ENCODE peak calls at places on chromosomes 2 and 18, in eight cellular contexts. V is stomach, Y is esophagus muscularis mucosa, Q is breast epithelium, T is spleen, U is IMR-90, R is uterus, D is right lobe of liver. B is an unnamed sample.
A peak's percentile ranks its signal among the peaks of the same experiment; 100 is the strongest.

GRCh38 chr2:238426568-238427434 is at the start of gene ASB1:
- DNase-seq in D (peak; percentile 79), Y (peak; percentile 94), T (peak; percentile 96), V (peak; percentile 71), U (peak; percentile 85), R (peak; percentile 70), Q (peak; percentile 72), B (peak; percentile 90)

GRCh38 chr2:21438949-21439348 is 315.2 kb downstream of the TDRD15 start:
- DNase-seq in D (no peak), Q (no peak), V (no peak), Y (no peak), T (no peak), R (no peak), U (peak; percentile 92), B (no peak)

GRCh38 chr2:127984551-127984950 is 43.3 kb downstream of the SAP130 start:
- DNase-seq in R (no peak), Q (no peak), Y (no peak), T (no peak), U (peak; percentile 60), V (no peak), D (no peak), B (no peak)

GRCh38 chr2:174972924-174973323 is 32.3 kb downstream of the CHN1 start:
- DNase-seq in D (no peak), Y (no peak), R (no peak), T (no peak), V (no peak), U (peak; percentile 83), Q (no peak), B (no peak)

GRCh38 chr18:78939734-78940260 is 39.8 kb upstream of the SALL3 start:
- DNase-seq in V (no peak), Y (no peak), R (no peak), D (no peak), U (no peak), Q (no peak), T (no peak), B (no peak)

GRCh38 chr2:144356402-144356801 is 163.5 kb downstream of the ZEB2 start:
- DNase-seq in D (no peak), T (no peak), R (no peak), Q (no peak), Y (no peak), V (no peak), U (peak; percentile 11), B (no peak)

GRCh38 chr2:58194451-58194850 is 46.7 kb downstream of the FANCL start:
- DNase-seq in R (no peak), Q (no peak), U (no peak), D (no peak), Y (no peak), T (no peak), V (no peak), B (no peak)

GRCh38 chr2:178296394-178297090 is 102.2 kb downstream of the OSBPL6 start:
- DNase-seq in U (no peak), D (no peak), V (no peak), Y (no peak), R (no peak), Q (peak; percentile 23), T (no peak), B (no peak)

GRCh38 chr18:45014047-45014501 is 333.4 kb downstream of the SETBP1 start:
- DNase-seq in Q (peak; percentile 20), Y (no peak), T (no peak), U (peak; percentile 82), V (no peak), D (no peak), R (peak; percentile 43), B (no peak)

GRCh38 chr2:43958397-43959275 is 37.2 kb downstream of the LRPPRC start:
- DNase-seq in R (no peak), U (no peak), Y (no peak), D (no peak), T (no peak), Q (no peak), V (no peak), B (no peak)

GRCh38 chr2:218281449-218281848 is 10.9 kb downstream of the TMBIM1 start:
- DNase-seq in T (no peak), V (peak; percentile 63), U (no peak), R (no peak), Y (no peak), Q (peak; percentile 62), D (no peak), B (no peak)
- H3K4me1 ChIP-seq in T (peaks cover 52% of the 10 kb centered on the region), V (peaks cover 92% of the 10 kb centered on the region), U (peaks cover 31% of the 10 kb centered on the region), R (peaks cover 34% of the 10 kb centered on the region), Y (peaks cover 58% of the 10 kb centered on the region), Q (peaks cover 52% of the 10 kb centered on the region), D (peaks cover 2% of the 10 kb centered on the region), B (peaks cover 7% of the 10 kb centered on the region)

GRCh38 chr2:11155326-11156059 is at the start of gene SLC66A3:
- DNase-seq in R (no peak), U (peak; percentile 87), T (peak; percentile 97), Q (no peak), Y (peak; percentile 94), D (peak; percentile 63), V (no peak), B (peak; percentile 39)
- TF ChIP-seq POLR2A in R (peak; percentile 90), U (peak; percentile 44), T (peak; percentile 57), Q (no peak), Y (no peak), D (peak; percentile 85), V (no peak), B (peak; percentile 75)

GRCh38 chr18:9943311-9943710 is 29.5 kb downstream of the VAPA start:
- DNase-seq in R (no peak), V (no peak), U (no peak), Q (no peak), D (no peak), Y (no peak), T (no peak), B (no peak)

GRCh38 chr18:9946831-9947230 is 33.0 kb downstream of the VAPA start:
- DNase-seq in D (no peak), R (no peak), U (peak; percentile 34), Y (no peak), Q (no peak), T (no peak), V (no peak), B (no peak)

GRCh38 chr18:9941660-9942059 is 27.8 kb downstream of the VAPA start:
- DNase-seq in D (no peak), V (no peak), T (no peak), U (no peak), Q (no peak), Y (no peak), R (no peak), B (no peak)

GRCh38 chr18:9947248-9947647 is 33.4 kb downstream of the VAPA start:
- DNase-seq in T (no peak), Q (no peak), U (peak; percentile 28), R (no peak), D (no peak), V (no peak), Y (no peak), B (no peak)

GRCh38 chr18:9944805-9945204 is 31.0 kb downstream of the VAPA start:
- DNase-seq in R (no peak), Y (no peak), Q (no peak), V (no peak), U (no peak), T (no peak), D (no peak), B (no peak)
- H3K36me3 ChIP-seq in R (peaks cover 3% of the 10 kb centered on the region), Y (peaks cover 58% of the 10 kb centered on the region), Q (peaks cover 4% of the 10 kb centered on the region), V (peaks cover 77% of the 10 kb centered on the region), U (peaks cover 18% of the 10 kb centered on the region), T (no peaks in the 10 kb centered on the region), D (peaks cover 6% of the 10 kb centered on the region), B (no peaks in the 10 kb centered on the region)

GRCh38 chr18:11985532-11985931 is 4.2 kb downstream of the IMPA2 start:
- DNase-seq in D (no peak), Y (no peak), U (no peak), R (no peak), T (no peak), V (no peak), Q (no peak), B (no peak)
- H3K4me1 ChIP-seq in D (no peaks in the 10 kb centered on the region), Y (peaks cover 69% of the 10 kb centered on the region), U (peaks cover 3% of the 10 kb centered on the region), R (no peaks in the 10 kb centered on the region), T (peaks cover 74% of the 10 kb centered on the region), V (peaks cover 66% of the 10 kb centered on the region), Q (peaks cover 6% of the 10 kb centered on the region), B (no peaks in the 10 kb centered on the region)

GRCh38 chr2:170715932-170716777 is 1.0 kb downstream of the SP5 start:
- DNase-seq in D (no peak), U (no peak), Y (peak; percentile 72), V (peak; percentile 52), Q (no peak), R (no peak), T (no peak), B (peak; percentile 53)

GRCh38 chr2:170712653-170713279 is 2.4 kb upstream of the SP5 start:
- DNase-seq in U (no peak), D (no peak), Y (no peak), Q (no peak), T (no peak), R (peak; percentile 17), V (no peak), B (no peak)

GRCh38 chr2:170713280-170714155 is 1.6 kb upstream of the SP5 start:
- DNase-seq in V (no peak), D (peak; percentile 56), T (no peak), R (no peak), U (no peak), Q (no peak), Y (no peak), B (peak; percentile 59)

GRCh38 chr2:170715062-170715931 is at the start of gene SP5:
- DNase-seq in T (no peak), R (peak; percentile 69), Y (peak; percentile 91), U (peak; percentile 29), V (peak; percentile 86), Q (no peak), D (peak; percentile 80), B (peak; percentile 60)

GRCh38 chr2:170714156-170715061 is 728 bp upstream of the SP5 start:
- DNase-seq in R (peak; percentile 39), T (no peak), U (no peak), Y (peak; percentile 91), Q (no peak), D (peak; percentile 82), V (peak; percentile 78), B (no peak)
- TF ChIP-seq POLR2A in R (peak; percentile 44), T (no peak), U (no peak), Y (no peak), Q (no peak), D (peak; percentile 54), V (no peak), B (no peak)

DNA sequence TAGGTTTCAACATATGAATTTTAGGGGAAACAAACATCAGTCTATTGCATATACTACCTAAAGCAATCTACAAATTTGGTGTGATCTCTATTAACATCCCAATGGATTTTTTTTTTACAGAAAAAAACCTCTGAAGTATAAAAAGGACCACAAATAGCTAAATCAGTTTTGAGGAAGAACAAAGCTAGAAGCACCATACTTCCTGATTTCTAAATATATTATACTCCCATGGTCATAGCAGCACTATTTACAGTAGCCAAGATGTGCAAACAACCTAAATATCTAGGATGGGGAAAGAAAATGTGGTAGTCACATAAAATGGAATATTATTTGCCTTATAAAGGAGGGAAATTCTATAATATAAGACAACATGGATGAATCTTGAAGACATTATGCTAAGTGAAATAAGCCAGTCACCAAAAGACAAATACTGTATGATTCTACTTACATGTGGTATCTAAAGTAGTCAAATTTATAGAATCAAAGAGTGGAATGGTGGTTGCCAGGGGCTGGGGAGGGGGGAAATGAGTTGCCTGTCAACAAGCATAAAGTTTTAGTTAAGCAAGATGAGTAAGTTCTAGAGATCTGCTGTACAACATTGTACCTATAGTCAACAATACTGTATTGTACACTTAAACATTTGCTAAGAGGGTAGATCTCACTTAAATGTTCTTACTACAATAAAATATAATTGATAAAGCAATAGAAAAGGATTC is 17.6 kb upstream of the CASP8 start:
- DNase-seq in T (no peak), Y (peak; percentile 37), Q (no peak), D (no peak), R (no peak), U (no peak), V (no peak), B (no peak)
- H3K36me3 ChIP-seq in T (no peaks in the 10 kb centered on the region), Y (no peaks in the 10 kb centered on the region), Q (no peaks in the 10 kb centered on the region), D (no peaks in the 10 kb centered on the region), R (no peaks in the 10 kb centered on the region), U (no peaks in the 10 kb centered on the region), V (no peaks in the 10 kb centered on the region), B (no peaks in the 10 kb centered on the region)

B was measured in Peyer's patch.